ENCODE peak calls at places on chromosome 5, in four cellular contexts. J is A673, V is kidney epithelial cell, P is progenitor cell of endocrine pancreas. U is an unnamed sample.

GRCh38 chr5:147939431-147940114 is 33.2 kb upstream of the C5orf46 start:
- DNase-seq in J (no peak), V (no peak), P (no peak), U (no peak)

GRCh38 chr5:35246411-35246810 is 16.1 kb upstream of the PRLR start:
- DNase-seq in P (no peak), V (no peak), J (no peak), U (no peak)

GRCh38 chr5:86797677-86798076 is 179.9 kb downstream of the COX7C start:
- DNase-seq in J (no peak), V (no peak), P (no peak), U (no peak)

GRCh38 chr5:38387161-38387560 is 128.8 kb downstream of the EGFLAM start:
- DNase-seq in V (no peak), P (no peak), J (no peak), U (no peak)

GRCh38 chr5:143233020-143233419 is 170.5 kb downstream of the NR3C1 start:
- DNase-seq in J (no peak), P (no peak), V (no peak), U (no peak)

GRCh38 chr5:19625562-19625961 is 362.4 kb downstream of the CDH18 start:
- DNase-seq in P (no peak), J (no peak), V (no peak), U (no peak)

GRCh38 chr5:66828551-66829421 is 232.6 kb downstream of the MAST4 start:
- DNase-seq in P (peak), J (peak), V (peak), U (no peak)

GRCh38 chr5:133203317-133204305 is 151.8 kb downstream of the HSPA4 start:
- DNase-seq in V (peak), J (no peak), P (no peak), U (no peak)

GRCh38 chr5:150540615-150541396 is 32.9 kb downstream of the NDST1 start:
- DNase-seq in V (no peak), P (no peak), J (no peak), U (peak)

GRCh38 chr5:138489705-138490104 is 24.4 kb downstream of the EGR1 start:
- DNase-seq in V (no peak), J (no peak), P (no peak), U (no peak)

GRCh38 chr5:151448038-151448985 is 909 bp downstream of the SLC36A1 start:
- DNase-seq in P (peak), V (no peak), J (peak), U (no peak)

GRCh38 chr5:36491860-36492259 is 114.5 kb upstream of the SLC1A3 start:
- DNase-seq in P (no peak), V (no peak), J (peak), U (no peak)

GRCh38 chr5:1293997-1294838 is 650 bp downstream of the TERT start:
- DNase-seq in P (no peak), V (no peak), J (no peak), U (peak)

GRCh38 chr5:151615431-151615830 is 24.3 kb upstream of the FAT2 start:
- DNase-seq in V (no peak), P (no peak), J (no peak), U (no peak)

GRCh38 chr5:116557669-116558271 is 16.9 kb downstream of the SEMA6A start:
- DNase-seq in V (no peak), P (no peak), J (peak), U (no peak)

GRCh38 chr5:157575096-157575872 is at the start of gene ADAM19:
- DNase-seq in J (peak), P (peak), V (no peak), U (peak)

DNA sequence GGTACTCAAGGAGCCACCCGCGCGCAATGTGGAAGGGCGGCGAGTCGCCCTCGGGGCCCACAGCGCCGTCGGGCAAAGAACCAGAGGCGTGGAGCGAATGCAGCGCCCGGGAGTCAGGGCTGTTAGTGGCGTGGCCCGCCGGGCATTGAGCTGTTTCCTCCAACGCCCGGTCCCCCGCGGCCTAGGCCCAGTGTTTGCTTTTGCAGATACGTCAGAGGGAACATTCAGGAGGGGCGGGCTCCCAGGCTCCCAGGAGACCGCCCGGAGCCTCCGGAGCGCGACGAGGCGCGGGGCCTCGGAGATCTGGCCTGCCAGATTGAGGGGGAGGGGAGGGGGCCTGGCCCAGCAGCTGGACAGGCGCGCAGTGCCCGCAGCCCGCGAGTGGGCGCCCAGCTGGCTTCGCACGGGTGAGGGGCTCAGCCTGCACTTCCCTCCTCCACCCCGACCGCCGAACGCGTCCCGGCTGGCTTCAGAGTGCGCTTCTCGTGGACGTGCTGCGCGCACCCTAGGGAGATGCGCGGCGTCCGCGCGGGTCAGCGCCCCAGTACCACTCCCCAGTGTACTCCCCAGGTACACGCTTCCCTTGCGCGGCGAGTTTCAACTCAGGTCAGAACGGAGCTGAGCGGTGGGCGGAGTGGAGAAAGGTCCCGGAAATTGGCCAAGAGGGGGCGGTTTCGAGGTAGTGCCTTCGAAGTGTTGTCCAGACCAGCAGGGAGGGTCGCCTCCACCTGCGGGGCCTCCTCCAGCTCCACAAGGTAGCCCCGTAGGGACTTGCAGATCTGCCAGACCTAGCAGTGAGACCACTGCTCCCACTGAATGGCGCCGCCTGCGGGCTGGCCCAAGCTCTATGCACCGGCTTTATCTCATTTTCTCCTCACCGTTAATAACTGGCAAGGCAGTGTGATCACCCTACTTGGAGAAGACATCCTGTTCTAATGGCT is 130.4 kb downstream of the TMEM174 start:
- DNase-seq in P (peak), V (no peak), J (no peak), U (no peak)
- TF ChIP-seq CTCF in P (peak), V (peak), J (no peak), U (peak)

GRCh38 chr5:173686950-173687349 is 70.5 kb upstream of the BOD1 start:
- DNase-seq in J (no peak), V (no peak), P (no peak), U (no peak)

GRCh38 chr5:173688708-173689107 is 72.3 kb upstream of the BOD1 start:
- DNase-seq in V (no peak), P (no peak), J (no peak), U (no peak)

GRCh38 chr5:173689171-173689676 is 72.8 kb upstream of the BOD1 start:
- DNase-seq in P (peak), J (no peak), V (peak), U (no peak)

GRCh38 chr5:173691931-173692330 is 75.5 kb upstream of the BOD1 start:
- DNase-seq in J (no peak), P (no peak), V (no peak), U (no peak)

DNA sequence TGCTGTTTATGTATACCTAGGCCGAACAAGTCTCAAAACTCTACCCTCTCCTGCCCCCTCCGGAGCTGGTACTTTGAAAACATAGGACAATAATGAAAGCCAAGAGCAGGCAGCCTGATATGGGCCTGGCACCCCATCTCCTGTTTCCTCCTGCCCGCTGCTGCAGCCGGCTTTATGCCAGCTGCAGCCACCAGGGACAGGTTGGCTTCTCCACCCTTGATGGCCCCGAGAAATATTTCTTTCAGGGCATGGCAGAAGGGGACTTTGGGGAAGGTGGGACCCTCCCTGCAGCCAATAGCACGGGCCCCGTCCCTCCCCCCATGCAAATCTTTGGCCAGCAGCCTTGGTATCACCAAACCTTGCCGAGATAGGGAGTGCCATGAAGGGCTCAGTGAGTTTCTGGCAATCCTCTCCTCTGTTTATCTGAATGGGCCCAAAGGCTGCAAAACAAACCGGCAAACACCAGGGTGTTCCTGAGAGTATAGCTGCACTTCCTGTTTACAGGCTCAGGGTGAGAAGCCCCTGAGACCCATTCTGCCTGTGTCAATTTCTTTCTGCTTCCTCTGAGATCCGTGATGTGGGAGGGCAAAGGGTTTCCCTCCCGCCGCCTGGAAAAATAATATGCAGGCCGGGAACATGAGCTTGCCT is 73.4 kb upstream of the BOD1 start:
- DNase-seq in V (no peak), P (no peak), J (no peak), U (no peak)
- TF ChIP-seq CTCF in V (peak), P (no peak), J (no peak), U (peak)

DNA sequence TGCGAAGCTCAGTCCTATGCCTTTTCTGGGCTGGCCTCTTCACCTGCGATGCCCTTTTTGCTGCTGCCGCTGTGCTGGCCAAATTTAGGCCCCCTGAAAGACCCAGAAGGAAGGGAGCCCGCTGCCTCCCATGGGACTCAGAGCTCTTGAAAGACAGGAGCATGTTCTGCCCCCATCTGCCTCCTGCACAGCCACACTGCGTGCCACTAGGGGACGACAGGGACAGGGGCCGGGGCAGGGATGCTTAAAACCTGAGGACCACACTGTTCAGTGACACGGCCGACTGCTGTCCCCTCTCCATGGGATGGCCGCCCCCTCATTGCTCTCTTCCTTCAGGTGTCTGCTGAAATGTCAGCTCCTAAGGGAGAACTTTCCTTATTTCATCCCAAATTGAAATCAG is 132.4 kb downstream of the ADAMTS2 start:
- DNase-seq in V (no peak), P (no peak), J (no peak), U (no peak)
- TF ChIP-seq CTCF in V (no peak), P (no peak), J (no peak), U (no peak)

DNA sequence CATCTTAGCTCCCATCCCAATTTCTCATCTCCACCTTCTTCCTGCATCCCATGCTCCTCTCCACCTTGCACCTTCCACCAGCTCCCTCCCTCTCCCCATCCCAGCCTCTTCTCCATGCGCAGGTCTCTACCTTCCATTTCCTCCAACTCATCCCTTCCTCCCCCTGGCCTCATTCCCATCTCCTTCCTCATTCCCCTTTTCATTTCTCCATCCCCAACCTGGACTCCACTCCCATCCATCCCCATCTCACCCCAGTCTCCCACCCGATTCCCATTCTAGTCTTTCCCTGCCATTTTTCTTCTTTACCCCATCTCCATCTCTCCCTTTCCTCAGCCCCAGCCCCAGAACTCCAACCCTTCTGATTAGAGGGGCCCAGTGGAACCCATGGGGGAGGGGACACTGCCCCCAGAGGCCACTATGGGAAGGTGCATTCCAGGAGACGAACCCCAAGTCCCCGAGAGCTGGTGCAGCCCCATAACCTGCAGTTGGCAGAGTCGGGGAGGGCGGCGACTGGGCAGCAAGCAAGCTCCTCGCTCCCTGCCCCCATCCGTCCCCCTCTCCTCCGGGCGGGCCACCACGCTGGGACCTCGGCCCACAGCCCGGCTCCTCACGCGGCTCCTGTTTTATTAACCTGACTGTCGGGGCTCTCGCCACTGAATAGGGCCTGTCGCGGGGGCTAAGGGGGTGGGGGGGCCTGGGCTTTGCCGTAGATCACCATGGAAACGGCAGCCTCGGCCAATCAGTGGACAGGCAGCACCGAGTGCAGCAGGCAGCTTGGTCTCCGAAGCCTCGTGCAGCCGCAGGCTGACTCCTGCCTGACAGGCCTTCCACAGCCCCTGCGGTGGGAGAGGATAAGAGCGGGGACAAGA is 66.7 kb downstream of the PCDH1 start:
- DNase-seq in V (no peak), J (peak), P (peak), U (no peak)
- TF ChIP-seq CTCF in V (peak), J (peak), P (peak), U (peak)

DNA sequence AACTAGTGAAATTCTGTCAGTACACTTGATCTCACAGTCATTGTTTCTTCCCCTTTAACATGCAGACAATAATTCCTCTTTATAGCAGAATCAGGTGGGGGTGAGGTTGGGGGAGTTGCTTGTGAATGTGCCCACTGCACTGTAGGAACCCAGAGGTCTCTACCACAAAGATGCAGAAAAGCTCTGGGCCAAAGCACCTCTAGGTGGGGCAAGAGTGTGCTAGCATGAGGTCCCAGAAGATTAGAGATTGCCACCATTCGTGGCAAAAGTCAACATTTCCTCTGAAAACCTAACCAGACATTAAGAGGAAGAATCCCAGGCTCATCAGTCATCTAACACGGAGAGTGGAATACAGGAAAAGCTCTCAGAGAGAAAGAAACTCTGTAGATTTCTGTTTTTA is 74.5 kb downstream of the PTCD2 start:
- DNase-seq in J (peak), P (no peak), V (no peak), U (no peak)
- TF ChIP-seq CTCF in J (peak), P (peak), V (peak), U (peak)

GRCh38 chr5:9861664-9862256 is 231.6 kb upstream of the TAS2R1 start:
- DNase-seq in J (no peak), V (no peak), P (no peak), U (no peak)
- TF ChIP-seq CTCF in J (no peak), V (no peak), P (no peak), U (no peak)

U was measured in chondrocyte.